ENCODE peak calls at places on chromosome 4, in five cellular contexts. One of them, this sample, is unnamed.

GRCh38 chr4:143289370-143289769 is 47.3 kb upstream of the GAB1 start:
- DNase-seq in NB4: no peak
- DNase-seq in tibial artery: no peak
- DNase-seq in GM23248: no peak
- DNase-seq in Karpas-422: no peak
- DNase-seq in this sample: no peak

GRCh38 chr4:151671541-151672059 is 89.2 kb downstream of the GATB start:
- DNase-seq in NB4: no peak
- DNase-seq in tibial artery: no peak
- DNase-seq in GM23248: no peak
- DNase-seq in Karpas-422: no peak
- DNase-seq in this sample: no peak

GRCh38 chr4:107034091-107034698 is 1.9 kb downstream of the DKK2 start:
- DNase-seq in NB4: peak; percentile 16
- DNase-seq in tibial artery: peak; percentile 31
- DNase-seq in GM23248: peak; percentile 74
- DNase-seq in Karpas-422: no peak
- DNase-seq in this sample: peak; percentile 40

GRCh38 chr4:146255874-146256273 is 41.5 kb downstream of the REELD1 start:
- DNase-seq in NB4: no peak
- DNase-seq in tibial artery: no peak
- DNase-seq in GM23248: peak; percentile 80
- DNase-seq in Karpas-422: no peak
- DNase-seq in this sample: no peak

GRCh38 chr4:8877780-8878040 is 6.1 kb upstream of the HMX1 start:
- DNase-seq in NB4: no peak
- DNase-seq in tibial artery: no peak
- DNase-seq in GM23248: no peak
- DNase-seq in Karpas-422: no peak
- DNase-seq in this sample: no peak

GRCh38 chr4:25367004-25367621 is 9.9 kb upstream of the ANAPC4 start:
- DNase-seq in NB4: peak; percentile 72
- DNase-seq in tibial artery: no peak
- DNase-seq in GM23248: peak; percentile 52
- DNase-seq in Karpas-422: peak; percentile 81
- DNase-seq in this sample: no peak

GRCh38 chr4:177001271-177002175 is 208.8 kb upstream of the VEGFC start:
- DNase-seq in NB4: peak; percentile 34
- DNase-seq in tibial artery: no peak
- DNase-seq in GM23248: peak; percentile 60
- DNase-seq in Karpas-422: no peak
- DNase-seq in this sample: no peak

GRCh38 chr4:185730849-185731608 is 81.0 kb downstream of the SORBS2 start:
- DNase-seq in NB4: no peak
- DNase-seq in tibial artery: no peak
- DNase-seq in GM23248: peak; percentile 47
- DNase-seq in Karpas-422: peak; percentile 41
- DNase-seq in this sample: no peak

GRCh38 chr4:155766544-155766943 is 7.7 kb downstream of the GUCY1B1 start:
- DNase-seq in NB4: no peak
- DNase-seq in tibial artery: no peak
- DNase-seq in GM23248: no peak
- DNase-seq in Karpas-422: peak; percentile 61
- DNase-seq in this sample: no peak

GRCh38 chr4:173135241-173135847 is 33.3 kb upstream of the GALNT7 start:
- DNase-seq in NB4: peak; percentile 7
- DNase-seq in tibial artery: no peak
- DNase-seq in GM23248: peak; percentile 43
- DNase-seq in Karpas-422: no peak
- DNase-seq in this sample: peak; percentile 18

GRCh38 chr4:93396274-93396673 is 432.3 kb upstream of the ATOH1 start:
- DNase-seq in NB4: no peak
- DNase-seq in tibial artery: no peak
- DNase-seq in GM23248: peak; percentile 61
- DNase-seq in Karpas-422: no peak
- DNase-seq in this sample: peak; percentile 28

GRCh38 chr4:84971319-84971932 is 4.9 kb upstream of the WDFY3 start:
- DNase-seq in NB4: peak; percentile 66
- DNase-seq in tibial artery: no peak
- DNase-seq in GM23248: peak; percentile 83
- DNase-seq in Karpas-422: peak; percentile 72
- DNase-seq in this sample: no peak

GRCh38 chr4:1249148-1249730 is 309 bp upstream of the CTBP1 start:
- DNase-seq in NB4: peak; percentile 94
- DNase-seq in tibial artery: peak; percentile 80
- DNase-seq in GM23248: peak; percentile 97
- DNase-seq in Karpas-422: peak; percentile 95
- DNase-seq in this sample: peak; percentile 83

GRCh38 chr4:85681194-85681803 is 206.3 kb downstream of the ARHGAP24 start:
- DNase-seq in NB4: peak; percentile 2
- DNase-seq in tibial artery: peak; percentile 71
- DNase-seq in GM23248: peak; percentile 92
- DNase-seq in Karpas-422: no peak
- DNase-seq in this sample: peak; percentile 79

GRCh38 chr4:78565971-78566372 is 14.4 kb downstream of the ANXA3 start:
- DNase-seq in NB4: no peak
- DNase-seq in tibial artery: no peak
- DNase-seq in GM23248: peak; percentile 84
- DNase-seq in Karpas-422: no peak
- DNase-seq in this sample: no peak

GRCh38 chr4:105389167-105389566 is 84.7 kb downstream of the PPA2 start:
- DNase-seq in NB4: no peak
- DNase-seq in tibial artery: no peak
- DNase-seq in GM23248: peak; percentile 60
- DNase-seq in Karpas-422: no peak
- DNase-seq in this sample: no peak

GRCh38 chr4:176902710-176903323 is 110.1 kb upstream of the VEGFC start:
- DNase-seq in NB4: no peak
- DNase-seq in tibial artery: no peak
- DNase-seq in GM23248: peak; percentile 92
- DNase-seq in Karpas-422: no peak
- DNase-seq in this sample: peak; percentile 30

GRCh38 chr4:126445596-126445995 is 1130.8 kb downstream of the FAT4 start:
- DNase-seq in NB4: no peak
- DNase-seq in tibial artery: no peak
- DNase-seq in GM23248: peak; percentile 1
- DNase-seq in Karpas-422: no peak
- DNase-seq in this sample: no peak

GRCh38 chr4:85475631-85476233 is 782 bp downstream of the ARHGAP24 start:
- DNase-seq in NB4: peak; percentile 16
- DNase-seq in tibial artery: no peak
- DNase-seq in GM23248: peak; percentile 48
- DNase-seq in Karpas-422: peak; percentile 74
- DNase-seq in this sample: peak; percentile 16

GRCh38 chr4:134518574-134519217 is 317.1 kb upstream of the PABPC4L start:
- DNase-seq in NB4: peak; percentile 7
- DNase-seq in tibial artery: no peak
- DNase-seq in GM23248: no peak
- DNase-seq in Karpas-422: no peak
- DNase-seq in this sample: no peak

GRCh38 chr4:96136056-96136455 is 296.2 kb downstream of the PDHA2 start:
- DNase-seq in NB4: no peak
- DNase-seq in tibial artery: no peak
- DNase-seq in GM23248: no peak
- DNase-seq in Karpas-422: no peak
- DNase-seq in this sample: no peak

GRCh38 chr4:169791527-169792156 is 33.9 kb upstream of the HPF1 start:
- DNase-seq in NB4: peak; percentile 52
- DNase-seq in tibial artery: no peak
- DNase-seq in GM23248: peak; percentile 86
- DNase-seq in Karpas-422: no peak
- DNase-seq in this sample: peak; percentile 27

GRCh38 chr4:152870605-152871004 is 65.5 kb upstream of the FHDC1 start:
- DNase-seq in NB4: no peak
- DNase-seq in tibial artery: no peak
- DNase-seq in GM23248: no peak
- DNase-seq in Karpas-422: no peak
- DNase-seq in this sample: no peak

GRCh38 chr4:42416017-42416416 is 18.7 kb downstream of the SHISA3 start:
- DNase-seq in NB4: peak; percentile 66
- DNase-seq in tibial artery: no peak
- DNase-seq in GM23248: no peak
- DNase-seq in Karpas-422: no peak
- DNase-seq in this sample: no peak

GRCh38 chr4:188455353-188455752 is 316.1 kb downstream of the TRIML1 start:
- DNase-seq in NB4: no peak
- DNase-seq in tibial artery: no peak
- DNase-seq in GM23248: no peak
- DNase-seq in Karpas-422: no peak
- DNase-seq in this sample: no peak

GRCh38 chr4:71296945-71297344 is 41.9 kb upstream of the SLC4A4 start:
- DNase-seq in NB4: no peak
- DNase-seq in tibial artery: no peak
- DNase-seq in GM23248: peak; percentile 18
- DNase-seq in Karpas-422: no peak
- DNase-seq in this sample: no peak

GRCh38 chr4:35934370-35934981 is 309.8 kb downstream of the ARAP2 start:
- DNase-seq in NB4: peak; percentile 52
- DNase-seq in tibial artery: no peak
- DNase-seq in GM23248: peak; percentile 30
- DNase-seq in Karpas-422: peak; percentile 80
- DNase-seq in this sample: no peak

GRCh38 chr4:138448169-138448568 is 206.0 kb upstream of the SLC7A11 start:
- DNase-seq in NB4: no peak
- DNase-seq in tibial artery: no peak
- DNase-seq in GM23248: no peak
- DNase-seq in Karpas-422: no peak
- DNase-seq in this sample: no peak

GRCh38 chr4:129043523-129043922 is 49.8 kb downstream of the SCLT1 start:
- DNase-seq in NB4: peak; percentile 23
- DNase-seq in tibial artery: no peak
- DNase-seq in GM23248: peak; percentile 48
- DNase-seq in Karpas-422: no peak
- DNase-seq in this sample: no peak

GRCh38 chr4:82792912-82793649 is 5.5 kb downstream of the SCD5 start:
- DNase-seq in NB4: no peak
- DNase-seq in tibial artery: no peak
- DNase-seq in GM23248: peak; percentile 62
- DNase-seq in Karpas-422: no peak
- DNase-seq in this sample: no peak

GRCh38 chr4:145773581-145774234 is 93.8 kb downstream of the C4orf51 start:
- DNase-seq in NB4: no peak
- DNase-seq in tibial artery: no peak
- DNase-seq in GM23248: no peak
- DNase-seq in Karpas-422: no peak
- DNase-seq in this sample: peak; percentile 51

GRCh38 chr4:39179681-39180080 is 2.6 kb upstream of the WDR19 start:
- DNase-seq in NB4: no peak
- DNase-seq in tibial artery: no peak
- DNase-seq in GM23248: no peak
- DNase-seq in Karpas-422: no peak
- DNase-seq in this sample: no peak

GRCh38 chr4:133149932-133150642 is 993 bp downstream of the PCDH10 start:
- DNase-seq in NB4: no peak
- DNase-seq in tibial artery: no peak
- DNase-seq in GM23248: no peak
- DNase-seq in Karpas-422: no peak
- DNase-seq in this sample: no peak
- H3K4me3 ChIP-seq in NB4: no peak overlapping the region
- H3K4me3 ChIP-seq in tibial artery: peak overlapping the region; percentile 63
- H3K4me3 ChIP-seq in GM23248: peak overlapping the region; percentile 73
- H3K4me3 ChIP-seq in Karpas-422: no peak overlapping the region
- H3K4me3 ChIP-seq in this sample: no peak overlapping the region

GRCh38 chr4:15907430-15907829 is 31.1 kb downstream of the FGFBP1 start:
- DNase-seq in NB4: no peak
- DNase-seq in tibial artery: no peak
- DNase-seq in GM23248: peak; percentile 13
- DNase-seq in Karpas-422: no peak
- DNase-seq in this sample: no peak
- H3K4me3 ChIP-seq in NB4: no peak overlapping the region
- H3K4me3 ChIP-seq in tibial artery: no peak overlapping the region
- H3K4me3 ChIP-seq in GM23248: no peak overlapping the region
- H3K4me3 ChIP-seq in Karpas-422: no peak overlapping the region
- H3K4me3 ChIP-seq in this sample: no peak overlapping the region

DNA sequence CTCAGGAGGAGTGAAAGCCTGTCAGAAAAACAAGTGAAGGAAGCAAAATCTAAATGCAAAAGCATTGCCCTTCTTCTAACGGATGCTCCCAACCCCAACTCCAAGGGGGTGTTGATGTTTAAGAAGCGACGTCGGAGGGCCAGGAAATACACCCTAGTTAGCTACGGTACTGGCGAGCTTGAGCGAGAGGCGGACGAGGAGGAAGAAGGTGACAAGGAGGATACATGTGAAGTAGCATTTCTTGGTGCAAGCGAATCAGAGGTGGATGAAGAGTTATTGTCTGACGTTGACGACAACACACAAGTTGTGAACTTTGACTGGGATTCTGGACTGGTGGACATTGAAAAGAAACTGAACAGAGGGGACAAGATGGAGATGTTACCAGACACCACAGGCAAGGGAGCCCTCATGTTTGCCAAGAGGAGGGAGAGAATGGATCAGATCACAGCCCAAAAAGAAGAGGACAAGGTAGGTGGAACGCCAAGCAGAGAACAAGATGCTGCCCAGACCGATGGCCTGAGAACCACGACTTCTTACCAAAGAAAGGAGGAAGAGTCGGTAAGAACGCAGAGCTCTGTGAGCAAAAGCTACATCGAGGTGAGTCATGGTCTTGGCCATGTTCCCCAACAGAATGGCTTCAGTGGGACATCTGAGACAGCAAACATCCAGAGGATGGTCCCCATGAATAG is 105.6 kb upstream of the MYOZ2 start:
- DNase-seq in NB4: no peak
- DNase-seq in tibial artery: no peak
- DNase-seq in GM23248: no peak
- DNase-seq in Karpas-422: no peak
- DNase-seq in this sample: no peak
- H3K4me3 ChIP-seq in NB4: no peak overlapping the region
- H3K4me3 ChIP-seq in tibial artery: peak overlapping the region; percentile 55
- H3K4me3 ChIP-seq in GM23248: no peak overlapping the region
- H3K4me3 ChIP-seq in Karpas-422: no peak overlapping the region
- H3K4me3 ChIP-seq in this sample: no peak overlapping the region

GRCh38 chr4:74933562-74934015 is 673 bp downstream of the PARM1 start:
- DNase-seq in NB4: no peak
- DNase-seq in tibial artery: peak; percentile 36
- DNase-seq in GM23248: peak; percentile 30
- DNase-seq in Karpas-422: peak; percentile 71
- DNase-seq in this sample: no peak
- H3K4me3 ChIP-seq in NB4: no peak overlapping the region
- H3K4me3 ChIP-seq in tibial artery: peak overlapping the region; percentile 78
- H3K4me3 ChIP-seq in GM23248: peak overlapping the region; percentile 67
- H3K4me3 ChIP-seq in Karpas-422: peak overlapping the region; percentile 80
- H3K4me3 ChIP-seq in this sample: no peak overlapping the region

This sample was measured in MG63.